ENCODE peak calls at places on chromosomes 6 and 20, in five cellular contexts. One of them, this sample, is unnamed.

GRCh38 chr6:84061613-84062398 is 28.2 kb downstream of the MRAP2 start:
- DNase-seq in HepG2: no peak
- DNase-seq in GM23338: peak
- DNase-seq in GM12878: no peak
- DNase-seq in H1: no peak
- DNase-seq in this sample: no peak

GRCh38 chr20:23585808-23586734 is 17.8 kb upstream of the CST9L start:
- DNase-seq in HepG2: peak
- DNase-seq in H1: peak
- DNase-seq in GM12878: no peak
- DNase-seq in GM23338: no peak
- DNase-seq in this sample: no peak

GRCh38 chr6:33812669-33813068 is 8.9 kb upstream of the MLN start:
- DNase-seq in GM12878: no peak
- DNase-seq in HepG2: peak
- DNase-seq in GM23338: peak
- DNase-seq in H1: peak
- DNase-seq in this sample: peak

GRCh38 chr6:156451088-156451487 is 326.1 kb upstream of the ARID1B start:
- DNase-seq in HepG2: no peak
- DNase-seq in H1: no peak
- DNase-seq in GM12878: no peak
- DNase-seq in GM23338: no peak
- DNase-seq in this sample: no peak

GRCh38 chr6:35415065-35415880 is 36.9 kb upstream of the FANCE start:
- DNase-seq in H1: no peak
- DNase-seq in HepG2: peak
- DNase-seq in GM23338: peak
- DNase-seq in GM12878: no peak
- DNase-seq in this sample: peak

GRCh38 chr6:6584310-6585002 is 4.1 kb upstream of the LY86 start:
- DNase-seq in GM23338: no peak
- DNase-seq in HepG2: no peak
- DNase-seq in H1: no peak
- DNase-seq in GM12878: peak
- DNase-seq in this sample: no peak

GRCh38 chr6:10725716-10726115 is 2.8 kb downstream of the TMEM14C start:
- DNase-seq in GM12878: no peak
- DNase-seq in HepG2: no peak
- DNase-seq in GM23338: no peak
- DNase-seq in H1: no peak
- DNase-seq in this sample: no peak

GRCh38 chr6:129501401-129502051 is 208.5 kb downstream of the ARHGAP18 start:
- DNase-seq in GM12878: no peak
- DNase-seq in GM23338: peak
- DNase-seq in HepG2: peak
- DNase-seq in H1: no peak
- DNase-seq in this sample: peak

GRCh38 chr6:168277274-168277669 is 42.3 kb downstream of the DACT2 start:
- DNase-seq in HepG2: no peak
- DNase-seq in GM23338: no peak
- DNase-seq in H1: no peak
- DNase-seq in GM12878: no peak
- DNase-seq in this sample: no peak

GRCh38 chr20:63032026-63032800 is 25.4 kb upstream of the BHLHE23 start:
- DNase-seq in HepG2: no peak
- DNase-seq in GM12878: no peak
- DNase-seq in GM23338: peak
- DNase-seq in H1: no peak
- DNase-seq in this sample: no peak

GRCh38 chr20:7971536-7972285 is 31.5 kb upstream of the HAO1 start:
- DNase-seq in GM23338: no peak
- DNase-seq in HepG2: no peak
- DNase-seq in GM12878: no peak
- DNase-seq in H1: no peak
- DNase-seq in this sample: no peak

GRCh38 chr6:13494137-13494536 is 6.7 kb upstream of the GFOD1 start:
- DNase-seq in GM23338: no peak
- DNase-seq in H1: no peak
- DNase-seq in HepG2: no peak
- DNase-seq in GM12878: no peak
- DNase-seq in this sample: no peak

GRCh38 chr6:12351672-12352071 is 61.5 kb downstream of the EDN1 start:
- DNase-seq in HepG2: no peak
- DNase-seq in GM12878: no peak
- DNase-seq in H1: no peak
- DNase-seq in GM23338: peak
- DNase-seq in this sample: no peak

GRCh38 chr6:138541793-138542481 is 42.6 kb upstream of the NHSL1 start:
- DNase-seq in GM23338: no peak
- DNase-seq in GM12878: no peak
- DNase-seq in HepG2: no peak
- DNase-seq in H1: no peak
- DNase-seq in this sample: no peak

GRCh38 chr6:96886519-96886918 is 11.2 kb downstream of the NDUFAF4 start:
- DNase-seq in H1: no peak
- DNase-seq in GM23338: no peak
- DNase-seq in GM12878: no peak
- DNase-seq in HepG2: no peak
- DNase-seq in this sample: no peak

GRCh38 chr6:159971341-159972178 is 2.7 kb downstream of the IGF2R start:
- DNase-seq in GM23338: no peak
- DNase-seq in H1: no peak
- DNase-seq in HepG2: no peak
- DNase-seq in GM12878: no peak
- DNase-seq in this sample: peak

GRCh38 chr6:168035098-168035660 is 37.7 kb downstream of the KIF25 start:
- DNase-seq in GM12878: no peak
- DNase-seq in HepG2: no peak
- DNase-seq in H1: no peak
- DNase-seq in GM23338: peak
- DNase-seq in this sample: peak

GRCh38 chr6:153960741-153961140 is 78.3 kb upstream of the OPRM1 start:
- DNase-seq in H1: no peak
- DNase-seq in GM12878: no peak
- DNase-seq in HepG2: no peak
- DNase-seq in GM23338: no peak
- DNase-seq in this sample: no peak

GRCh38 chr6:47034919-47035318 is 7.2 kb downstream of the ADGRF1 start:
- DNase-seq in H1: no peak
- DNase-seq in GM23338: peak
- DNase-seq in GM12878: no peak
- DNase-seq in HepG2: no peak
- DNase-seq in this sample: no peak

GRCh38 chr20:31608256-31608980 is 3.3 kb downstream of the ID1 start:
- DNase-seq in H1: peak
- DNase-seq in GM23338: peak
- DNase-seq in GM12878: no peak
- DNase-seq in HepG2: peak
- DNase-seq in this sample: peak

GRCh38 chr20:7358670-7359069 is 581.6 kb downstream of the HAO1 start:
- DNase-seq in GM12878: no peak
- DNase-seq in HepG2: no peak
- DNase-seq in GM23338: peak
- DNase-seq in H1: no peak
- DNase-seq in this sample: no peak

GRCh38 chr6:54730767-54731665 is 115.6 kb upstream of the FAM83B start:
- DNase-seq in H1: no peak
- DNase-seq in HepG2: no peak
- DNase-seq in GM12878: no peak
- DNase-seq in GM23338: no peak
- DNase-seq in this sample: no peak

DNA sequence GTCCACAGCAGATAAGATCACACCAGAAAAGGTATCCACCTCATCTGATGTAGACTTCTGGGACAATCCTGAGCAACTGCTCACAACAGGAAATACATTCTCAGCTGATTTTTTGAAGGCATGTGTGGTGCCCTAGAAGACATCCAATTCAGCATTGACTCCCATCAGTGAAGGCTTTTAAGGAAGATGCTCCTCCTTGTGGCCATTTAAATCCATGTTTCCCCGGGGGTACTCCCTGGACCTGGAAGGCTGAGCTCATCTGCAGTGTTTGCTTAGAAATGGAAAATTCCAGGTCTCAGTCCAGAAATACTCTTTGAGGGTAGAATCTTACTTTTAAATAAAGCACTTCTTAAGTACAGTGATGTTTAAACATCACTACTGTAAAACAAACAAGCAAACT is 195.5 kb upstream of the PDE10A start:
- DNase-seq in HepG2: no peak
- DNase-seq in H1: no peak
- DNase-seq in GM23338: peak
- DNase-seq in GM12878: no peak
- DNase-seq in this sample: no peak
- TF ChIP-seq CREB1 in HepG2: no peak
- TF ChIP-seq CREB1 in H1: no peak
- TF ChIP-seq CREB1 in GM23338: no peak
- TF ChIP-seq CREB1 in GM12878: no peak
- TF ChIP-seq CREB1 in this sample: no peak

DNA sequence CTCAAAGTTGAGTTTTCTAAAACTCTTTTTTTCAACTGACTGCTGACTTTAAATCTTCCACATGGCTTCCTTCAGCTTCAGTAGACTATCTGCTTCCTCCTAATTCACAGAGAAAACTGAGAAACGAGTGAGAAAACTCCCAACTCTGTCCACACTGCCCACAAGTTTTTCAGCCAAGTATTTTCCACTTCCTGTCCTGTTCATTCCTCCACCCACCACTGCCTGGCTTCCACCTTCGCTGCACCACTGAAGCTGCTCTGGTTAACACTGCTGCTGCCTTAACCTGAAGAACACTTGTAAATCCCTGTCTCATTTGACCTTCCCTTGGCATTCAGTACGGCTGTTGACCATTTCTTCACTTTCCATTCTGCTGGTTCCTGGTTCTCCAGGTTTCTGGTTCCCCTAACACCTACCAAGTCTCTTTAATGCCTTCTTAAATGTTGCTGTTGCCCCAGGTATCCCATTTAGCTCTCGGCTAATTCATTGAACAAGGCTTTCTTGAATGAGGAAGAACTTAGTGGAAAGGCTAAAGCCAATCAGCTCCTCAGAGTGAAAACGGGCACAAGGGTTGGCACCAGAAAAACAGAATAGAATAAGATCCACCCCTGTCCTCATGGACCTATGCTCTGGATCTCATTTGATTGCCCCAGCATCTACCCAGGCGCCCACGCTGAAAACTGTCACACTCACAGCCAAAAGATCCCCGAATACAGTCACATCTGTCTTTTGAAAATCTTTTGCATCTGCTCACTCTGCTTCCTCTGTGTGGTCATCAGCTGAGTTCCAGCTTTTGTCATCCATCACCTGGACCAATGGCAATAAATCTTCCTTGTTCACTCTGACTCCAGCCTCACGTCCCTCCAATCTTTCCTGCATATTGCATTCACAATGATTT is 104.4 kb upstream of the TAB2 start:
- DNase-seq in HepG2: no peak
- DNase-seq in H1: no peak
- DNase-seq in GM23338: no peak
- DNase-seq in GM12878: no peak
- DNase-seq in this sample: no peak
- H3K4me3 ChIP-seq in HepG2: no peak
- H3K4me3 ChIP-seq in H1: no peak
- H3K4me3 ChIP-seq in GM23338: no peak
- H3K4me3 ChIP-seq in GM12878: peak
- H3K4me3 ChIP-seq in this sample: no peak

DNA sequence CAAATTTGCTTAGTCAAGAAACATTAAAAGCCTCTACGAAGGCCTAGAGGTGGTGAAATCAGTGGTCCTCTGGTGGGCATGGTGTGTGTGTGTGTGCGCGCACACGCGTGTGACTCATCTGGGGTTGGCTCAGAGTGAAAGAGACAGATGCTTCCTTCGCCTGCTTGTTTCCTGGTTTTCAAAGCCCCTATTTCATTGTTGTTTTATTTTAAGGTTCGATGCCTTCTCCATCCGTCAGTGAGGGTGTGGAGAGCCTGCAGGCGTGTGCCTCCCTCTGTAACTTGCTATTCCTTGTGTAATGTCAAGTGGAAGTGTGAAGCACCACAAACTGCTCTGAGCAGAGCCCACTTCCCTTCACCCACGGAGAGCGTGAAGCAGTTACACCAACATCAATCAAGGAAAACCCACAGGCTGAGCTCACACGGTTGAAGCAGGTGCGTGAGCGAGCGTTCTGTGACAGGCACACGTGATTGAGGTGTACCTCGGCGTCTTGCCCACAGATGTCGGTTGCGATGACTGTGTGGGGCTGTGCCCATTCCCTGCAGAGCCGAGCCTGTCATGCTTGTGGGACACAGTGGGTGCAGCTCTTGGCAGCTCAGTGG is 233.9 kb downstream of the PRL start:
- DNase-seq in GM12878: peak
- DNase-seq in H1: no peak
- DNase-seq in GM23338: no peak
- DNase-seq in HepG2: no peak
- DNase-seq in this sample: no peak
- TF ChIP-seq CREB1 in GM12878: peak
- TF ChIP-seq CREB1 in H1: no peak
- TF ChIP-seq CREB1 in GM23338: no peak
- TF ChIP-seq CREB1 in HepG2: no peak
- TF ChIP-seq CREB1 in this sample: no peak

DNA sequence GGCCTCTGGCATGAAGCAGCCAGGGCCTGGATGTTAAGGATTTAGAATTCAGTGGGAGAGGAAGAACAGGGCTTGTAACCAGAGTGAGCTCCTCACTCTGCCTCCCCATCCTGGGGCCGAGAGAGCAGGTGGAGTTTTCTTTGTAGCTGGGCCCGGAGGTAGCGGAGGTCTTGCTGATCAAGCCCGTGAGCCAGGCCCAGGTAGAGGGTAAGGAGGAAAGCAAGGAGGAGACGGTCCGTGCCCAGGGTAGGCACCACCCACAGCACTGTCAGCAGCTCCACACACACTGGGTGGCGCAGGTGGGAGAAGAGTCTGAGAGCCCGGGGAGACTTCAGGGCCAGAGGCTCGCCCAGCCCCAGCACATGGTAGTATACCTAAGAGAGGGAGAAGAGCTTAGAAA is 2.1 kb upstream of the PPP1R18 start:
- DNase-seq in GM23338: no peak
- DNase-seq in H1: no peak
- DNase-seq in HepG2: no peak
- DNase-seq in GM12878: no peak
- DNase-seq in this sample: no peak
- H3K4me3 ChIP-seq in GM23338: no peak
- H3K4me3 ChIP-seq in H1: no peak
- H3K4me3 ChIP-seq in HepG2: no peak
- H3K4me3 ChIP-seq in GM12878: peak
- H3K4me3 ChIP-seq in this sample: no peak

This sample was measured in K562.